ENCODE peak calls at places on chromosome 1, in ten cellular contexts. O is colonic mucosa; H is nephron progenitor cell; A is substantia nigra; N is AML-193; S is sigmoid colon; E is CD8-positive, alpha-beta memory T cell; I is T-helper 2 cell; C is stimulated activated CD8-positive, alpha-beta memory T cell treated with anti-CD3 and anti-CD28 coated beads, Interleukin-15, amount 100 ng/mL, for 24 hours; B is effector memory CD4-positive, alpha-beta T cell. M is an unnamed sample.

GRCh38 chr1:18100060-18100459 is 7.5 kb upstream of the IGSF21 start:
- DNase-seq in O (no peak), S (no peak), H (no peak), C (no peak), B (no peak), E (no peak), A (no peak), N (no peak), I (no peak), M (no peak)

GRCh38 chr1:17204546-17205440 is at the start of gene PADI1:
- DNase-seq in A (no peak), O (no peak), S (no peak), N (no peak), E (no peak), C (no peak), I (no peak), H (no peak), B (no peak), M (no peak)

GRCh38 chr1:12551584-12551983 is 66.4 kb downstream of the DHRS3 start:
- DNase-seq in C (no peak), O (no peak), H (no peak), I (no peak), B (no peak), E (no peak), S (no peak), A (no peak), N (no peak), M (no peak)

GRCh38 chr1:76868154-76868882 is 1.0 kb downstream of the ST6GALNAC5 start:
- DNase-seq in N (no peak), C (no peak), E (no peak), I (no peak), H (peak; percentile 75), B (no peak), A (peak; percentile 10), O (no peak), S (no peak), M (no peak)

GRCh38 chr1:231563253-231563652 is 34.8 kb downstream of the TSNAX start:
- DNase-seq in E (no peak), N (no peak), I (no peak), O (no peak), C (no peak), B (no peak), H (no peak), S (no peak), A (no peak), M (no peak)

GRCh38 chr1:13832536-13832935 is 132.5 kb downstream of the PRDM2 start:
- DNase-seq in I (no peak), O (peak; percentile 84), A (no peak), B (no peak), E (no peak), H (no peak), C (no peak), N (no peak), S (no peak), M (no peak)

GRCh38 chr1:79825551-79825950 is 819.0 kb upstream of the ADGRL4 start:
- DNase-seq in S (no peak), B (no peak), H (no peak), I (no peak), C (no peak), O (no peak), A (no peak), E (no peak), N (no peak), M (no peak)

GRCh38 chr1:226370144-226370923 is 37.6 kb downstream of the PARP1 start:
- DNase-seq in E (no peak), B (no peak), O (no peak), N (no peak), S (no peak), A (no peak), I (no peak), H (no peak), C (no peak), M (no peak)

GRCh38 chr1:223716302-223716862 is 4.0 kb downstream of the CAPN2 start:
- DNase-seq in A (no peak), N (no peak), H (no peak), S (no peak), B (peak; percentile 45), C (no peak), I (peak; percentile 37), E (peak; percentile 46), O (no peak), M (no peak)

GRCh38 chr1:110155878-110156522 is 5.7 kb downstream of the SLC6A17 start:
- DNase-seq in A (no peak), I (peak; percentile 22), C (peak; percentile 18), E (peak; percentile 24), B (no peak), O (peak; percentile 42), N (peak; percentile 1), S (no peak), H (peak; percentile 98), M (no peak)

GRCh38 chr1:87100271-87100670 is 185.8 kb downstream of the HS2ST1 start:
- DNase-seq in H (no peak), B (no peak), E (no peak), A (no peak), C (no peak), I (no peak), O (no peak), S (no peak), N (no peak), M (no peak)

GRCh38 chr1:166544561-166544960 is 294.7 kb upstream of the POGK start:
- DNase-seq in H (no peak), N (no peak), C (no peak), I (no peak), S (no peak), O (no peak), B (no peak), A (no peak), E (no peak), M (no peak)

GRCh38 chr1:56688522-56689026 is 43.5 kb downstream of the PRKAA2 start:
- DNase-seq in A (no peak), C (no peak), N (no peak), O (no peak), E (no peak), I (no peak), H (no peak), S (no peak), B (no peak), M (no peak)

GRCh38 chr1:195948123-195948895 is 659.9 kb downstream of the KCNT2 start:
- DNase-seq in B (no peak), H (no peak), A (no peak), N (no peak), S (no peak), O (no peak), I (no peak), E (no peak), C (no peak), M (no peak)

GRCh38 chr1:65065535-65066378 is 82.2 kb upstream of the AK4 start:
- DNase-seq in I (no peak), E (no peak), N (no peak), B (no peak), C (no peak), A (peak; percentile 32), O (peak; percentile 71), H (peak; percentile 56), S (no peak), M (no peak)

GRCh38 chr1:64679177-64679576 is 65.7 kb upstream of the RAVER2 start:
- DNase-seq in C (no peak), A (no peak), H (no peak), O (no peak), S (no peak), B (no peak), N (no peak), E (no peak), I (no peak), M (no peak)

GRCh38 chr1:88350648-88351047 is 333.4 kb upstream of the PKN2 start:
- DNase-seq in C (no peak), N (no peak), I (no peak), B (no peak), O (no peak), S (no peak), E (no peak), A (no peak), H (no peak), M (no peak)

GRCh38 chr1:25624155-25624554 is 7.6 kb downstream of the MAN1C1 start:
- DNase-seq in E (no peak), O (no peak), N (peak; percentile 21), C (no peak), I (no peak), A (no peak), H (no peak), B (no peak), S (no peak), M (no peak)

GRCh38 chr1:2119886-2120285 is 69.7 kb downstream of the PRKCZ start:
- DNase-seq in E (no peak), O (no peak), H (no peak), S (no peak), C (no peak), B (no peak), N (no peak), I (no peak), A (no peak), M (no peak)

GRCh38 chr1:157142245-157142644 is 4.0 kb upstream of the ETV3 start:
- DNase-seq in S (no peak), O (no peak), C (no peak), H (no peak), E (no peak), N (no peak), I (no peak), A (no peak), B (no peak), M (no peak)

GRCh38 chr1:20375563-20375962 is 84.9 kb downstream of the VWA5B1 start:
- DNase-seq in B (no peak), C (no peak), E (no peak), N (no peak), A (no peak), H (no peak), I (no peak), O (no peak), S (peak; percentile 34), M (no peak)

GRCh38 chr1:58324551-58324950 is 222.0 kb downstream of the OMA1 start:
- DNase-seq in E (no peak), C (no peak), S (no peak), A (no peak), O (no peak), B (no peak), N (peak; percentile 78), H (no peak), I (no peak), M (no peak)

GRCh38 chr1:203328714-203329122 is 22.2 kb downstream of the FMOD start:
- DNase-seq in H (no peak), S (no peak), N (no peak), C (no peak), O (peak; percentile 74), B (no peak), A (no peak), I (no peak), E (no peak), M (no peak)

GRCh38 chr1:11013160-11013531 is 692 bp downstream of the TARDBP start:
- DNase-seq in B (no peak), C (no peak), E (no peak), H (no peak), S (no peak), I (no peak), O (no peak), A (no peak), N (no peak), M (no peak)

GRCh38 chr1:16173447-16174260 is 17.8 kb upstream of the EPHA2 start:
- DNase-seq in H (no peak), C (no peak), I (no peak), E (no peak), O (peak; percentile 88), A (no peak), S (no peak), B (no peak), N (no peak), M (no peak)

GRCh38 chr1:184258525-184258924 is 128.3 kb upstream of the C1orf21 start:
- DNase-seq in A (no peak), O (no peak), S (no peak), C (no peak), I (no peak), B (no peak), E (no peak), H (no peak), N (no peak), M (no peak)

GRCh38 chr1:67429528-67430357 is 459 bp downstream of the SERBP1 start:
- DNase-seq in N (no peak), C (peak; percentile 26), A (peak; percentile 37), O (peak; percentile 32), I (peak; percentile 10), B (no peak), S (peak; percentile 68), E (peak; percentile 3), H (peak; percentile 36), M (no peak)

GRCh38 chr1:68051475-68051874 is 1.0 kb upstream of the DIRAS3 start:
- DNase-seq in N (no peak), O (peak; percentile 26), I (no peak), E (no peak), S (no peak), H (peak; percentile 51), B (no peak), C (no peak), A (peak; percentile 5), M (no peak)